ENCODE peak calls at places on chromosomes 6 and 20, in six cellular contexts. One of them, this sample, is unnamed.

GRCh38 chr6:16430661-16431089 is 192.3 kb downstream of the GMPR start:
- DNase-seq in mammary epithelial cell: no peak
- DNase-seq in iPS DF 6.9: no peak
- DNase-seq in IMR-90: peak
- DNase-seq in uterus: no peak
- DNase-seq in H9: no peak
- DNase-seq in this sample: peak

GRCh38 chr6:13302291-13302690 is 26.0 kb downstream of the TBC1D7 start:
- DNase-seq in mammary epithelial cell: no peak
- DNase-seq in iPS DF 6.9: no peak
- DNase-seq in IMR-90: no peak
- DNase-seq in uterus: no peak
- DNase-seq in H9: no peak
- DNase-seq in this sample: no peak

GRCh38 chr6:90274481-90275030 is 22.1 kb downstream of the BACH2 start:
- DNase-seq in mammary epithelial cell: no peak
- DNase-seq in iPS DF 6.9: no peak
- DNase-seq in IMR-90: no peak
- DNase-seq in uterus: no peak
- DNase-seq in H9: no peak
- DNase-seq in this sample: no peak

GRCh38 chr6:75243333-75244062 is at the start of gene COX7A2:
- DNase-seq in mammary epithelial cell: peak
- DNase-seq in iPS DF 6.9: peak
- DNase-seq in IMR-90: peak
- DNase-seq in uterus: peak
- DNase-seq in H9: peak
- DNase-seq in this sample: peak

GRCh38 chr6:169074551-169074950 is 179.1 kb downstream of the THBS2 start:
- DNase-seq in mammary epithelial cell: no peak
- DNase-seq in iPS DF 6.9: no peak
- DNase-seq in IMR-90: peak
- DNase-seq in uterus: no peak
- DNase-seq in H9: no peak
- DNase-seq in this sample: peak

GRCh38 chr6:11734861-11735652 is 43.5 kb downstream of the ADTRP start:
- DNase-seq in mammary epithelial cell: no peak
- DNase-seq in iPS DF 6.9: no peak
- DNase-seq in IMR-90: no peak
- DNase-seq in uterus: no peak
- DNase-seq in H9: no peak
- DNase-seq in this sample: no peak

GRCh38 chr20:59770270-59770669 is 163.2 kb downstream of the SYCP2 start:
- DNase-seq in mammary epithelial cell: no peak
- DNase-seq in iPS DF 6.9: no peak
- DNase-seq in IMR-90: no peak
- DNase-seq in uterus: no peak
- DNase-seq in H9: no peak
- DNase-seq in this sample: no peak

GRCh38 chr6:1552296-1552761 is 57.4 kb upstream of the FOXC1 start:
- DNase-seq in mammary epithelial cell: peak
- DNase-seq in iPS DF 6.9: no peak
- DNase-seq in IMR-90: peak
- DNase-seq in uterus: no peak
- DNase-seq in H9: no peak
- DNase-seq in this sample: peak

GRCh38 chr6:1404066-1404712 is 14.8 kb downstream of the FOXF2 start:
- DNase-seq in mammary epithelial cell: no peak
- DNase-seq in iPS DF 6.9: no peak
- DNase-seq in IMR-90: peak
- DNase-seq in uterus: no peak
- DNase-seq in H9: no peak
- DNase-seq in this sample: no peak

GRCh38 chr6:80010296-80010695 is 5.8 kb downstream of the TTK start:
- DNase-seq in mammary epithelial cell: no peak
- DNase-seq in iPS DF 6.9: no peak
- DNase-seq in IMR-90: no peak
- DNase-seq in uterus: no peak
- DNase-seq in H9: no peak
- DNase-seq in this sample: no peak

GRCh38 chr6:135423649-135424128 is 73.9 kb downstream of the AHI1 start:
- DNase-seq in mammary epithelial cell: peak
- DNase-seq in iPS DF 6.9: no peak
- DNase-seq in IMR-90: peak
- DNase-seq in uterus: no peak
- DNase-seq in H9: no peak
- DNase-seq in this sample: peak

GRCh38 chr20:32114305-32114960 is 4.9 kb downstream of the TM9SF4 start:
- DNase-seq in mammary epithelial cell: no peak
- DNase-seq in iPS DF 6.9: no peak
- DNase-seq in IMR-90: no peak
- DNase-seq in uterus: no peak
- DNase-seq in H9: no peak
- DNase-seq in this sample: peak

GRCh38 chr6:125154184-125155135 is 887 bp downstream of the TPD52L1 start:
- DNase-seq in mammary epithelial cell: peak
- DNase-seq in iPS DF 6.9: peak
- DNase-seq in IMR-90: no peak
- DNase-seq in uterus: peak
- DNase-seq in H9: peak
- DNase-seq in this sample: peak

GRCh38 chr6:113522376-113522775 is 334.8 kb upstream of the MARCKS start:
- DNase-seq in mammary epithelial cell: no peak
- DNase-seq in iPS DF 6.9: no peak
- DNase-seq in IMR-90: no peak
- DNase-seq in uterus: no peak
- DNase-seq in H9: no peak
- DNase-seq in this sample: no peak

GRCh38 chr20:35953411-35954199 is 697 bp downstream of the SCAND1 start:
- DNase-seq in mammary epithelial cell: no peak
- DNase-seq in iPS DF 6.9: no peak
- DNase-seq in IMR-90: peak
- DNase-seq in uterus: no peak
- DNase-seq in H9: peak
- DNase-seq in this sample: peak

GRCh38 chr20:44762466-44763140 is 16.9 kb downstream of the KCNK15 start:
- DNase-seq in mammary epithelial cell: no peak
- DNase-seq in iPS DF 6.9: no peak
- DNase-seq in IMR-90: no peak
- DNase-seq in uterus: no peak
- DNase-seq in H9: no peak
- DNase-seq in this sample: no peak

GRCh38 chr6:111995409-111995808 is 58.5 kb upstream of the CCN6 start:
- DNase-seq in mammary epithelial cell: peak
- DNase-seq in iPS DF 6.9: no peak
- DNase-seq in IMR-90: no peak
- DNase-seq in uterus: no peak
- DNase-seq in H9: no peak
- DNase-seq in this sample: no peak

GRCh38 chr6:104718672-104719071 is 141.0 kb downstream of the HACE1 start:
- DNase-seq in mammary epithelial cell: no peak
- DNase-seq in iPS DF 6.9: no peak
- DNase-seq in IMR-90: no peak
- DNase-seq in uterus: no peak
- DNase-seq in H9: no peak
- DNase-seq in this sample: peak

GRCh38 chr6:135347887-135348286 is 149.7 kb downstream of the AHI1 start:
- DNase-seq in mammary epithelial cell: no peak
- DNase-seq in iPS DF 6.9: no peak
- DNase-seq in IMR-90: no peak
- DNase-seq in uterus: no peak
- DNase-seq in H9: no peak
- DNase-seq in this sample: no peak

GRCh38 chr6:125480146-125480545 is 178.4 kb upstream of the HDDC2 start:
- DNase-seq in mammary epithelial cell: no peak
- DNase-seq in iPS DF 6.9: no peak
- DNase-seq in IMR-90: no peak
- DNase-seq in uterus: no peak
- DNase-seq in H9: no peak
- DNase-seq in this sample: no peak

GRCh38 chr20:51326241-51326819 is 216.2 kb downstream of the NFATC2 start:
- DNase-seq in mammary epithelial cell: no peak
- DNase-seq in iPS DF 6.9: no peak
- DNase-seq in IMR-90: peak
- DNase-seq in uterus: peak
- DNase-seq in H9: peak
- DNase-seq in this sample: peak

GRCh38 chr6:54617730-54618129 is 228.8 kb upstream of the FAM83B start:
- DNase-seq in mammary epithelial cell: no peak
- DNase-seq in iPS DF 6.9: no peak
- DNase-seq in IMR-90: peak
- DNase-seq in uterus: no peak
- DNase-seq in H9: no peak
- DNase-seq in this sample: peak

GRCh38 chr6:37566209-37566859 is 66.6 kb upstream of the CCDC167 start:
- DNase-seq in mammary epithelial cell: peak
- DNase-seq in iPS DF 6.9: no peak
- DNase-seq in IMR-90: no peak
- DNase-seq in uterus: no peak
- DNase-seq in H9: peak
- DNase-seq in this sample: no peak

GRCh38 chr6:40999498-41000070 is 39.4 kb downstream of the UNC5CL start:
- DNase-seq in mammary epithelial cell: no peak
- DNase-seq in iPS DF 6.9: peak
- DNase-seq in IMR-90: peak
- DNase-seq in uterus: peak
- DNase-seq in H9: peak
- DNase-seq in this sample: peak

GRCh38 chr6:80165143-80165542 is 58.7 kb downstream of the BCKDHB start:
- DNase-seq in mammary epithelial cell: peak
- DNase-seq in iPS DF 6.9: no peak
- DNase-seq in IMR-90: peak
- DNase-seq in uterus: no peak
- DNase-seq in H9: no peak
- DNase-seq in this sample: no peak

GRCh38 chr20:62650551-62651284 is 8.4 kb downstream of the SLCO4A1 start:
- DNase-seq in mammary epithelial cell: no peak
- DNase-seq in iPS DF 6.9: no peak
- DNase-seq in IMR-90: no peak
- DNase-seq in uterus: no peak
- DNase-seq in H9: no peak
- DNase-seq in this sample: no peak

GRCh38 chr20:62653373-62653772 is 11.1 kb downstream of the SLCO4A1 start:
- DNase-seq in mammary epithelial cell: no peak
- DNase-seq in iPS DF 6.9: no peak
- DNase-seq in IMR-90: no peak
- DNase-seq in uterus: no peak
- DNase-seq in H9: no peak
- DNase-seq in this sample: no peak

GRCh38 chr20:62652894-62653305 is 10.6 kb downstream of the SLCO4A1 start:
- DNase-seq in mammary epithelial cell: no peak
- DNase-seq in iPS DF 6.9: no peak
- DNase-seq in IMR-90: no peak
- DNase-seq in uterus: peak
- DNase-seq in H9: no peak
- DNase-seq in this sample: no peak

GRCh38 chr20:62651285-62652021 is 9.2 kb downstream of the SLCO4A1 start:
- DNase-seq in mammary epithelial cell: no peak
- DNase-seq in iPS DF 6.9: no peak
- DNase-seq in IMR-90: peak
- DNase-seq in uterus: peak
- DNase-seq in H9: no peak
- DNase-seq in this sample: no peak

DNA sequence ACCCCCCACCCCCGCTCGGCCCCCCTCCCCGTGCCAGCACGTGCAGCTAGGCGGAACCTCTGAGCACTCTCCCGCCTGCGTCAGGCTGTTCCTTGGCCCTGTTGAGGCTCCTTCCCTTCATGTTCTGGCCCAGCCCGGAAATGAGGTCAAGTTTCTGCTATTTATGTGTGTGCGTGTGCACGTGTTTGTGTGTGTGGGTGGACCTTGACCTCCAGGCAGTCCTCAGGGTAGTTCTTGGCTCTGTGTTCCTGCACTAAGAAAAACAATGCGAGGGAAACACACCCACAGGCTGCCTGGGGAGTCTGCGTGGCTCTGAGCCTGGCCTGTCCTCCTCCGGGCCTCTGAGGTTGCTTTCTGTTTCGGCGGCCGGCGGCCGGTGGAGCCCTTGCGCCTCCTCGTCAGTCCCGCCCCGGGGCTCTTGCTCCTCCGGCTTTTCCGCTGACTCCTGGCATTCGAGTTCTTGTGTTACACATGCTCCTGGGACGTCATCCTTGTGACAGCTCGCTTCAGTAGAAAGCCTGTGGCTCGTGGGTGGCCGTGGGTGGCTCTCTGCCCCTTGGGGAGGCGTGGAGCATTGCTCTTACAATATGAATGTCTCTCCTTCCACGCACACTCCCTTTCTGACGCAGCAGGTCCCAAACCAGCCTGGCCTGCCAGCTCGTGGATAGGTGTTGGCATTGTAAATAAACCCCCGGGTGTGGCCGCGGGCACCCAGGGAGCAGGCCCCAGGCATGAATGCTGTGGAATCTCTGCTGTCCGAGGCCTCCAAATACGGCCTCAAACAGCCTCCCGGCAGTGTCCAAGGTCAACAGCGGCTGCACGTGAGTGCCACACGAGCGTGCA is 10.0 kb downstream of the SLCO4A1 start:
- DNase-seq in mammary epithelial cell: peak
- DNase-seq in iPS DF 6.9: no peak
- DNase-seq in IMR-90: peak
- DNase-seq in uterus: peak
- DNase-seq in H9: no peak
- DNase-seq in this sample: peak
- H3K27ac ChIP-seq in mammary epithelial cell: peak
- H3K27ac ChIP-seq in iPS DF 6.9: no peak
- H3K27ac ChIP-seq in IMR-90: peak
- H3K27ac ChIP-seq in uterus: peak
- H3K27ac ChIP-seq in H9: no peak
- H3K27ac ChIP-seq in this sample: peak

GRCh38 chr6:10564975-10565374 is 43.8 kb downstream of the GCNT2 start:
- DNase-seq in mammary epithelial cell: no peak
- DNase-seq in iPS DF 6.9: no peak
- DNase-seq in IMR-90: no peak
- DNase-seq in uterus: no peak
- DNase-seq in H9: no peak
- DNase-seq in this sample: no peak
- H3K27ac ChIP-seq in mammary epithelial cell: no peak
- H3K27ac ChIP-seq in iPS DF 6.9: no peak
- H3K27ac ChIP-seq in IMR-90: no peak
- H3K27ac ChIP-seq in uterus: no peak
- H3K27ac ChIP-seq in H9: no peak
- H3K27ac ChIP-seq in this sample: no peak

GRCh38 chr6:133741375-133741861 is 147.5 kb upstream of the TCF21 start:
- DNase-seq in mammary epithelial cell: no peak
- DNase-seq in iPS DF 6.9: no peak
- DNase-seq in IMR-90: peak
- DNase-seq in uterus: no peak
- DNase-seq in H9: no peak
- DNase-seq in this sample: peak
- H3K27ac ChIP-seq in mammary epithelial cell: no peak
- H3K27ac ChIP-seq in iPS DF 6.9: no peak
- H3K27ac ChIP-seq in IMR-90: peak
- H3K27ac ChIP-seq in uterus: no peak
- H3K27ac ChIP-seq in H9: no peak
- H3K27ac ChIP-seq in this sample: no peak

GRCh38 chr6:110784610-110784979 is 30.7 kb downstream of the CDK19 start:
- DNase-seq in mammary epithelial cell: no peak
- DNase-seq in iPS DF 6.9: no peak
- DNase-seq in IMR-90: no peak
- DNase-seq in uterus: no peak
- DNase-seq in H9: no peak
- DNase-seq in this sample: no peak

GRCh38 chr6:110781522-110782200 is 33.6 kb downstream of the CDK19 start:
- DNase-seq in mammary epithelial cell: peak
- DNase-seq in iPS DF 6.9: no peak
- DNase-seq in IMR-90: no peak
- DNase-seq in uterus: no peak
- DNase-seq in H9: no peak
- DNase-seq in this sample: no peak

GRCh38 chr6:110786271-110786670 is 29.0 kb downstream of the CDK19 start:
- DNase-seq in mammary epithelial cell: no peak
- DNase-seq in iPS DF 6.9: no peak
- DNase-seq in IMR-90: no peak
- DNase-seq in uterus: no peak
- DNase-seq in H9: no peak
- DNase-seq in this sample: no peak
- H3K27ac ChIP-seq in mammary epithelial cell: no peak
- H3K27ac ChIP-seq in iPS DF 6.9: no peak
- H3K27ac ChIP-seq in IMR-90: no peak
- H3K27ac ChIP-seq in uterus: no peak
- H3K27ac ChIP-seq in H9: no peak
- H3K27ac ChIP-seq in this sample: no peak